ENCODE peak calls at places on chromosomes 16 and 17, in seven cellular contexts. A is WTC11; E is HT1080; V is right cardiac atrium; U is breast epithelium; S is trophoblast cell; R is stimulated activated CD8-positive, alpha-beta memory T cell treated with anti-CD3 and anti-CD28 coated beads, Interleukin-4, amount 100 ng/mL, for 1 hour. H is an unnamed sample.

GRCh38 chr17:1197781-1198490 is 18.2 kb upstream of the ABR start:
- DNase-seq in A (no peak), E (no peak), V (peak), U (no peak), S (no peak), R (peak), H (no peak)

GRCh38 chr16:53356478-53357207 is 77.6 kb upstream of the RBL2 start:
- DNase-seq in A (peak), E (no peak), V (no peak), U (no peak), S (no peak), R (no peak), H (no peak)

GRCh38 chr17:10612957-10613744 is 44.0 kb downstream of the MYH3 start:
- DNase-seq in A (no peak), E (no peak), V (no peak), U (no peak), S (no peak), R (no peak), H (no peak)

GRCh38 chr16:65034915-65035314 is 86.9 kb downstream of the CDH11 start:
- DNase-seq in A (peak), E (no peak), V (no peak), U (no peak), S (no peak), R (no peak), H (no peak)

GRCh38 chr17:74410001-74410443 is 21.9 kb upstream of the GPRC5C start:
- DNase-seq in A (no peak), E (no peak), V (no peak), U (no peak), S (no peak), R (no peak), H (no peak)

GRCh38 chr16:59205403-59205802 is 471.3 kb upstream of the GOT2 start:
- DNase-seq in A (no peak), E (no peak), V (no peak), U (no peak), S (no peak), R (no peak), H (no peak)

GRCh38 chr16:17466876-17467275 is 3.9 kb downstream of the XYLT1 start:
- DNase-seq in A (no peak), E (no peak), V (no peak), U (no peak), S (no peak), R (no peak), H (no peak)

GRCh38 chr16:56983211-56983751 is 6.1 kb upstream of the NLRC5 start:
- DNase-seq in A (no peak), E (no peak), V (no peak), U (no peak), S (no peak), R (no peak), H (no peak)

GRCh38 chr16:74625500-74626350 is 18.8 kb upstream of the GLG1 start:
- DNase-seq in A (no peak), E (no peak), V (no peak), U (no peak), S (no peak), R (no peak), H (no peak)

GRCh38 chr17:34412965-34413441 is 50.0 kb upstream of the CCL1 start:
- DNase-seq in A (no peak), E (peak), V (no peak), U (no peak), S (no peak), R (no peak), H (no peak)

GRCh38 chr17:3534881-3535252 is 22.7 kb downstream of the TRPV3 start:
- DNase-seq in A (peak), E (peak), V (peak), U (no peak), S (no peak), R (no peak), H (peak)

GRCh38 chr17:63999680-64000531 is 1.8 kb downstream of the PRR29 start:
- DNase-seq in A (no peak), E (no peak), V (no peak), U (peak), S (no peak), R (no peak), H (no peak)

GRCh38 chr17:74051348-74051747 is 152.1 kb upstream of the RPL38 start:
- DNase-seq in A (no peak), E (no peak), V (no peak), U (no peak), S (no peak), R (no peak), H (no peak)

GRCh38 chr16:28189237-28189636 is 22.5 kb downstream of the XPO6 start:
- DNase-seq in A (no peak), E (no peak), V (peak), U (no peak), S (no peak), R (no peak), H (no peak)

GRCh38 chr17:81076097-81076754 is 41.3 kb downstream of the BAIAP2 start:
- DNase-seq in A (no peak), E (no peak), V (no peak), U (no peak), S (no peak), R (no peak), H (no peak)

GRCh38 chr16:10210979-10211378 is 28.8 kb upstream of the GRIN2A start:
- DNase-seq in A (no peak), E (no peak), V (no peak), U (no peak), S (no peak), R (no peak), H (no peak)

GRCh38 chr16:48041861-48042435 is 113.8 kb downstream of the ABCC12 start:
- DNase-seq in A (peak), E (peak), V (no peak), U (no peak), S (peak), R (no peak), H (peak)

GRCh38 chr17:28865946-28866752 is 11.3 kb downstream of the ERAL1 start:
- DNase-seq in A (no peak), E (peak), V (no peak), U (no peak), S (peak), R (no peak), H (no peak)

GRCh38 chr16:69049146-69049545 is 56.3 kb upstream of the HAS3 start:
- DNase-seq in A (no peak), E (peak), V (no peak), U (no peak), S (no peak), R (no peak), H (peak)

GRCh38 chr17:31511176-31511540 is 119.7 kb downstream of the RAB11FIP4 start:
- DNase-seq in A (no peak), E (no peak), V (peak), U (peak), S (no peak), R (no peak), H (no peak)

GRCh38 chr17:72984145-72984924 is 108.2 kb downstream of the SLC39A11 start:
- DNase-seq in A (no peak), E (peak), V (no peak), U (no peak), S (peak), R (no peak), H (no peak)

GRCh38 chr17:67210915-67211314 is 34.1 kb downstream of the HELZ start:
- DNase-seq in A (no peak), E (no peak), V (no peak), U (no peak), S (no peak), R (no peak), H (no peak)

GRCh38 chr16:83215417-83216001 is 588.7 kb downstream of the CDH13 start:
- DNase-seq in A (peak), E (peak), V (peak), U (no peak), S (no peak), R (no peak), H (peak)

GRCh38 chr17:82388223-82388921 is 16.8 kb downstream of the UTS2R start:
- DNase-seq in A (no peak), E (peak), V (peak), U (no peak), S (no peak), R (no peak), H (no peak)

GRCh38 chr16:89360760-89361435 is 129.5 kb downstream of the ANKRD11 start:
- DNase-seq in A (no peak), E (no peak), V (peak), U (no peak), S (no peak), R (peak), H (no peak)

H was measured in foreskin melanocyte.